ENCODE peak calls at places on chromosomes 2 and 18, in eight cellular contexts. H is H9, D is RWPE1, B is DND-41, V is dorsolateral prefrontal cortex, J is MCF 10A, F is GM12865, W is stomach. O is an unnamed sample.

GRCh38 chr2:44897406-44897805 is 44.1 kb upstream of the SIX3 start:
- DNase-seq in F (no peak), D (no peak), V (no peak), W (no peak), B (no peak), H (no peak), J (peak), O (no peak)

GRCh38 chr18:58911766-58912165 is 47.1 kb downstream of the ZNF532 start:
- DNase-seq in B (no peak), J (no peak), W (no peak), V (no peak), H (no peak), D (no peak), F (peak), O (no peak)

GRCh38 chr2:30737326-30737610 is 70.0 kb downstream of the CAPN13 start:
- DNase-seq in B (no peak), D (no peak), W (no peak), H (no peak), F (no peak), V (no peak), J (no peak), O (no peak)

GRCh38 chr2:215750763-215751162 is 262.6 kb downstream of the MREG start:
- DNase-seq in J (no peak), B (peak), W (no peak), D (no peak), V (no peak), F (peak), H (no peak), O (no peak)

GRCh38 chr18:63850010-63850409 is 37.5 kb upstream of the SERPINB2 start:
- DNase-seq in B (peak), J (peak), V (no peak), D (peak), H (peak), W (no peak), F (peak), O (no peak)

GRCh38 chr2:98764499-98764898 is 33.6 kb upstream of the MGAT4A start:
- DNase-seq in W (no peak), J (no peak), H (no peak), V (no peak), F (no peak), B (no peak), D (no peak), O (no peak)

GRCh38 chr2:197633109-197633657 is 42.2 kb downstream of the RFTN2 start:
- DNase-seq in D (no peak), V (no peak), W (no peak), H (no peak), B (no peak), F (peak), J (no peak), O (no peak)

GRCh38 chr18:48928787-48929186 is 22.0 kb downstream of the SMAD7 start:
- DNase-seq in J (no peak), W (peak), V (peak), B (peak), D (no peak), H (no peak), F (peak), O (no peak)

GRCh38 chr2:3470166-3470651 is 49.1 kb downstream of the ADI1 start:
- DNase-seq in D (peak), V (no peak), B (no peak), J (peak), H (no peak), F (no peak), W (peak), O (no peak)

GRCh38 chr2:180495606-180496005 is 484.8 kb upstream of the UBE2E3 start:
- DNase-seq in W (no peak), H (no peak), V (no peak), F (no peak), B (no peak), D (peak), J (peak), O (no peak)

GRCh38 chr2:178707471-178707870 is 99.8 kb downstream of the TTN start:
- DNase-seq in D (no peak), W (no peak), F (no peak), V (no peak), B (no peak), J (no peak), H (no peak), O (no peak)

GRCh38 chr2:130834091-130834922 is 2.4 kb upstream of the ARHGEF4 start:
- DNase-seq in F (no peak), J (peak), D (no peak), W (no peak), H (no peak), B (no peak), V (no peak), O (no peak)

GRCh38 chr18:52439457-52439856 is 99.5 kb downstream of the DCC start:
- DNase-seq in J (no peak), W (no peak), B (no peak), V (no peak), H (no peak), F (no peak), D (no peak), O (no peak)

GRCh38 chr2:30828586-30828985 is 21.3 kb upstream of the CAPN13 start:
- DNase-seq in F (no peak), W (no peak), B (no peak), H (no peak), J (no peak), V (no peak), D (no peak), O (no peak)

GRCh38 chr18:29892960-29893558 is 1149.5 kb downstream of the DSC3 start:
- DNase-seq in V (no peak), W (no peak), B (no peak), J (peak), D (no peak), H (no peak), F (peak), O (no peak)
- TF ChIP-seq CTCF in V (peak), W (no peak), B (peak), J (peak), D (peak), H (peak), F (peak), O (peak)

DNA sequence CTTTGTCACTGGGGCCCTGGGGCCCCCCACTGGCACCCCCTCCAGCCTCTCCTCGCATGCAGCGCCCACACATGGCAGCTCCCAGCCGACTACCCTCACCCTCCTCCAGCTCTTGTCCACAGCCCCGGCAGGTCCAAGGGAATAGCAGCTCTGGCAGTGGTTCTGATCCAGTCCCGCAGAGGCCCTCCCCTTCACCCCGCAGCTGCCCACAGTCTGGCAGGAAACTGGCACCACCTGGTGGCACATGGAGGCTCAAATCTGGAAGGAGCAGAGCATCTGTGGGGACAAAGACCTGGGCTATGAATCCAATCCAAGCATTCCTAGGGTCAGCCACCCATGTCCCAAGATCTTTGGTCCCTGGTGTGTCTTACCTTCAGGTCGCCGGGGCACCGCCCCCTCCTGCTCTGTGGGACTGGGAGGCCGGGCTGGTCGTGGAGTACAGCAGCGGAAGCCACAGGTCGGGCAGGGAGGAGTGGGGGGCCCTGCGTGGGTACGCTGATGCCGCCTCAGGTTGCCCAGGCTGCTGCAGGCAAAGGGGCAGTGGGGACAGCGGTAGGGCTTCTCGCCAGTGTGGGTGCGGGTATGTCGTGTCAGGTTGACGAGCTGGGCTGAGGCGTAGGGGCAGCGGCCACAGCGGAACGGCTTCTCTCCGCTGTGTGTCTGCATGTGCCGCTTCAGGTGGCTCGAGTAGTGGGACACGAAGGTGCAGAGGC is 2.3 kb downstream of the ZNF513 start:
- DNase-seq in B (peak), W (no peak), V (peak), F (no peak), J (peak), H (peak), D (no peak), O (no peak)
- TF ChIP-seq CTCF in B (peak), W (no peak), V (no peak), F (no peak), J (peak), H (peak), D (no peak), O (peak)

GRCh38 chr2:69164379-69164778 is 151.4 kb downstream of the ANTXR1 start:
- DNase-seq in H (no peak), F (no peak), D (no peak), V (no peak), B (no peak), W (no peak), J (no peak), O (no peak)
- TF ChIP-seq CTCF in H (no peak), F (no peak), D (no peak), V (no peak), B (no peak), W (no peak), J (no peak), O (no peak)

GRCh38 chr2:160253440-160254296 is 53.6 kb upstream of the ITGB6 start:
- DNase-seq in V (no peak), F (no peak), W (no peak), D (no peak), B (no peak), H (no peak), J (no peak), O (no peak)
- TF ChIP-seq CTCF in V (no peak), F (no peak), W (no peak), D (no peak), B (no peak), H (no peak), J (no peak), O (no peak)

GRCh38 chr2:120686511-120687168 is 49.0 kb upstream of the GLI2 start:
- DNase-seq in J (no peak), D (no peak), B (no peak), W (no peak), H (no peak), F (no peak), V (no peak), O (no peak)
- TF ChIP-seq CTCF in J (peak), D (peak), B (peak), W (no peak), H (peak), F (peak), V (no peak), O (peak)

DNA sequence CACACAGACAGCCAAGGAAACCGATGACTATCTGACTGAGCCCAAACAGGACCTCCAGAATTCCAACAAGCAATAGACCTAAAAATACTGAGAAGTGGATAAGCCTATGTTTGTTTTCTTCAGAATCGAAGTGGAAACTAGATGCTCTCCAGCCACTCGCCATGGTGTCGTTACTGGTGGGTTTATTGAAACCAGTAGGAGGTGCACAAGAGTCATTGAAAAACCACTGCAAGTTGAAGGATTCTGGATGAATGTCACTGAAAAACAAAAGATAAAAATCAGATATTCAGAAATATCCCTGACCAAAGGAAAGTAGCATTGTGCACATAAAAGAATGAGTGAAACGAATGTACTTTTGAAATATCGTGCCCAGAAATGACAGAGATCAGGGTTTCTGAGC is 15.3 kb downstream of the TM4SF20 start:
- DNase-seq in D (no peak), B (no peak), F (peak), H (no peak), J (peak), W (no peak), V (no peak), O (no peak)
- TF ChIP-seq CTCF in D (no peak), B (peak), F (peak), H (peak), J (no peak), W (no peak), V (no peak), O (no peak)

GRCh38 chr2:84904717-84905174 is 710 bp upstream of the TMSB10 start:
- DNase-seq in V (peak), J (peak), H (peak), F (no peak), W (peak), D (no peak), B (peak), O (peak)
- TF ChIP-seq CTCF in V (no peak), J (no peak), H (no peak), F (no peak), W (no peak), D (no peak), B (no peak), O (no peak)

GRCh38 chr18:32779010-32779409 is 6.2 kb upstream of the KLHL14 start:
- DNase-seq in F (no peak), W (no peak), J (no peak), B (no peak), H (no peak), D (no peak), V (no peak), O (no peak)
- TF ChIP-seq CTCF in F (no peak), W (no peak), J (no peak), B (no peak), H (no peak), D (no peak), V (no peak), O (no peak)

DNA sequence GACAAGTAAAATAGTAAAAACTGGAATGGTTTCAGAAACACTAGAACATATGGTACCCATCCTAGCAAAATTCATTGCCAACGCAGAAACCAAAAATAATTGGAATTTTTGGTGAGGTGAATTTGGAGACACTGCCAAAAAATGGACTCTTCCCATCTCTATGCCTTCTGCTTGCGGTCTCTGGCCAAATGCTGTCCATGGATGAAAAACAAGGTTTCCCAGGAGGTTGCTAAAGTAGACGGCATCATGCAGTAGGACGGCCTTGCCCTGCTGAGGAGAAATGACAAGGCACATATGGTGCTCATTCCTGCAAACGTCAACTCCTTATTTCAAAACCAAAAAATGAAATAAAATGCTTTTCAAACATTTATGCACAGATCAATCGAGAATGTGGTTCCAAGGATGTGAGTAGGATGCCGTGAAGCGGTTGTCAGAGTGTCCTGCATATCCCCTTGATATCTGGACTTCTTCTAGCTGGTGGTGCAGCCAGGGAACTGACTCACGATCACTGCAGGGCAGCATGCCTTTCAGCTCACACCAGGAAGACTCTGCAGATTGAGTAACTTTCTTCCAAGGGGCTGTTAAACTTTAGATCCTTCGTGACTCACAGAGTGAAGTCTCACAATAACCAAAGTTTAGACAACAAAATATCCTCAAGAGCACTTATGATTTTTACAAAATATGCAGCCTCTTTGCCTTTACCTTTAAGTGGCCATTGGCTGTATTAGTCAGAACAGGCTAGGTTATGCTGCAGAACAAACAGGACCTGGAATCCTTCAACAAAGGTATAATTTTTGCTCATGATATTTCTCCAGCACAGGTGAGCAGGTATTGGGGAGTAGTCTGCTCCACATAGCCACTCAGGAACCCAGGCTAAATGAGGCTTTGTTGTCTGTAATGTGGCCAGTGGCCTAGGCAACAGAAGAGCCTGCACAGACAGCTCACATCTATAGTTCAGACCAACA is 149.4 kb upstream of the NDUFV2 start:
- DNase-seq in J (peak), V (peak), H (no peak), B (no peak), D (peak), W (no peak), F (no peak), O (no peak)
- TF ChIP-seq CTCF in J (no peak), V (no peak), H (no peak), B (no peak), D (no peak), W (no peak), F (no peak), O (no peak)

GRCh38 chr2:86296947-86297346 is 40.5 kb downstream of the REEP1 start:
- DNase-seq in F (no peak), W (no peak), H (no peak), V (no peak), D (no peak), B (no peak), J (no peak), O (no peak)

GRCh38 chr2:86295071-86295470 is 42.4 kb downstream of the REEP1 start:
- DNase-seq in J (no peak), H (no peak), B (no peak), D (no peak), F (no peak), V (no peak), W (no peak), O (no peak)

GRCh38 chr2:86298411-86299390 is 38.7 kb downstream of the REEP1 start:
- DNase-seq in D (peak), H (no peak), B (no peak), F (no peak), J (no peak), W (no peak), V (peak), O (no peak)

GRCh38 chr2:86300496-86300895 is 36.9 kb downstream of the REEP1 start:
- DNase-seq in B (no peak), J (no peak), V (no peak), H (no peak), F (no peak), D (no peak), W (no peak), O (no peak)

DNA sequence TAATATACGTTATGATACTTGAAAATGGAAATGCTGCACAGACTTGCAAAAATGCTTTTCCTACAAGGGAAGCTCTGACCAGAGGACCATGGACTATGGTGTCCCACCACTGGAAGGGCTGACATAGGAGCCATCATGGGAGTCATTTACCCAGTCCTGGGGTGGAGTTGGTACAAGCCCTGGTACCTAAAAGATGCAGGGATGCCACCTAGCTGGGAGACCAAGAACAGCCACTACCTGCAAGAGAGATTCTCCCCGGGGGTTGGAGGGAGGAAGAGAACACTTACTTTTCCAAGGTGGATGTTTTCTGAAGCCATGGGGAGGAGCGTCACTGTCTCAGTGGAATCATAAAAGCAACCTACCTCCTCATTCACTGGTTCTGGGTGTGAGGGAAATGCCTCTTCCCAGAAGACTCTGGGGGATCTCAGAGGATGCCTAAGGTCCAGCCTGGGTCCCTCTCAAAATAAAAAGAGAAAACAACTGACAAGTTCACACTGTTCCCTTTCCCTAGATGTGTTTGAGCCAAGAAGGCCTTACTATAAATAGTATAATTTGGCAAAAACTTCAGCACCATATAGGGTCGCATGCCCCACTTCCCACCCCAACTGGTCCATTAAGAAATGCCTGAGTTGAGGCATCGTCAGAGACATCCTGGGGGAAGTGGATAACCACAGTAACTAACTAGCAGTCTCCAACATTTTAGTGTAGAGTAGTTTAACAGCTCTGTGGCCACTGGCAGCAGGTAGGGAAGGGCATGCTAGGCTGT is 39.9 kb downstream of the REEP1 start:
- DNase-seq in F (peak), D (no peak), J (peak), W (no peak), H (peak), B (no peak), V (no peak), O (no peak)
- TF ChIP-seq CTCF in F (peak), D (no peak), J (no peak), W (no peak), H (peak), B (peak), V (no peak), O (no peak)